ENCODE peak calls at places on chromosomes 6 and 20, in nine cellular contexts. L, K, U, S, N, W, D, J and E are unnamed samples.
A peak's percentile ranks its signal among the peaks of the same experiment; 100 is the strongest.

GRCh38 chr20:48668451-48668946 is 159.3 kb downstream of the PREX1 start:
- DNase-seq in L (no peak), K (no peak), U (no peak), S (no peak), N (no peak), W (peak; percentile 22), D (peak; percentile 22), J (no peak), E (no peak)

GRCh38 chr20:3032624-3033023 is 10.8 kb upstream of the GNRH2 start:
- DNase-seq in L (no peak), K (no peak), U (no peak), S (no peak), N (no peak), W (no peak), D (no peak), J (no peak), E (no peak)

GRCh38 chr20:38196592-38196991 is 31.5 kb upstream of the TGM2 start:
- DNase-seq in L (no peak), K (peak; percentile 80), U (peak; percentile 96), S (no peak), N (no peak), W (peak; percentile 96), D (peak; percentile 95), J (no peak), E (no peak)

GRCh38 chr6:43436577-43437282 is 9.4 kb downstream of the ABCC10 start:
- DNase-seq in L (no peak), K (peak; percentile 83), U (no peak), S (no peak), N (peak; percentile 52), W (peak; percentile 98), D (peak; percentile 88), J (peak; percentile 47), E (peak; percentile 48)

GRCh38 chr20:46253391-46253790 is 54.9 kb downstream of the CDH22 start:
- DNase-seq in L (no peak), K (peak; percentile 46), U (no peak), S (no peak), N (peak; percentile 49), W (peak; percentile 8), D (no peak), J (no peak), E (peak; percentile 67)

GRCh38 chr6:15441215-15441868 is 195.5 kb downstream of the JARID2 start:
- DNase-seq in L (peak; percentile 44), K (peak; percentile 81), U (peak; percentile 68), S (no peak), N (peak; percentile 47), W (peak; percentile 88), D (peak; percentile 87), J (no peak), E (peak; percentile 59)

GRCh38 chr6:164532546-164533362 is 776.7 kb downstream of the C6orf118 start:
- DNase-seq in L (no peak), K (no peak), U (no peak), S (no peak), N (no peak), W (no peak), D (no peak), J (no peak), E (no peak)

GRCh38 chr6:135586388-135586787 is 88.8 kb upstream of the AHI1 start:
- DNase-seq in L (no peak), K (peak; percentile 30), U (no peak), S (no peak), N (no peak), W (no peak), D (no peak), J (no peak), E (no peak)

GRCh38 chr20:34887023-34887422 is 10.6 kb downstream of the ACSS2 start:
- DNase-seq in L (no peak), K (no peak), U (no peak), S (no peak), N (no peak), W (no peak), D (no peak), J (no peak), E (no peak)